ENCODE peak calls at places on chromosome 22, in seven cellular contexts. H, A, R, E, N, J and G are unnamed samples.

GRCh38 chr22:24503137-24503850 is 8.2 kb downstream of the UPB1 start:
- DNase-seq in H (peak), A (peak), R (no peak), E (peak), N (peak), J (no peak), G (peak)

GRCh38 chr22:42933783-42934144 is 76.7 kb upstream of the ARFGAP3 start:
- DNase-seq in H (no peak), A (no peak), R (no peak), E (no peak), N (no peak), J (no peak), G (no peak)

GRCh38 chr22:46965552-46966494 is 203.4 kb downstream of the TBC1D22A start:
- DNase-seq in H (no peak), A (no peak), R (no peak), E (no peak), N (no peak), J (no peak), G (no peak)

GRCh38 chr22:45129703-45130524 is 33.8 kb upstream of the NUP50 start:
- DNase-seq in H (no peak), A (no peak), R (no peak), E (peak), N (no peak), J (no peak), G (no peak)

GRCh38 chr22:36253523-36254490 is 874 bp downstream of the APOL1 start:
- DNase-seq in H (no peak), A (no peak), R (no peak), E (no peak), N (peak), J (no peak), G (no peak)

GRCh38 chr22:40660725-40661124 is 18.6 kb upstream of the MCHR1 start:
- DNase-seq in H (no peak), A (no peak), R (no peak), E (no peak), N (no peak), J (no peak), G (no peak)

GRCh38 chr22:41302016-41302767 is 867 bp downstream of the ZC3H7B start:
- DNase-seq in H (no peak), A (no peak), R (peak), E (peak), N (peak), J (peak), G (no peak)

GRCh38 chr22:35152316-35152715 is 86.4 kb downstream of the ISX start:
- DNase-seq in H (peak), A (no peak), R (no peak), E (no peak), N (no peak), J (no peak), G (no peak)

GRCh38 chr22:50136431-50137047 is 34.0 kb upstream of the PANX2 start:
- DNase-seq in H (no peak), A (no peak), R (no peak), E (no peak), N (no peak), J (no peak), G (no peak)

GRCh38 chr22:49614966-49615965 is 212.4 kb downstream of the BRD1 start:
- DNase-seq in H (peak), A (no peak), R (no peak), E (no peak), N (no peak), J (no peak), G (no peak)

GRCh38 chr22:18070041-18070440 is 7.7 kb upstream of the PEX26 start:
- DNase-seq in H (no peak), A (no peak), R (no peak), E (no peak), N (peak), J (no peak), G (no peak)

GRCh38 chr22:31253949-31254348 is 38.3 kb downstream of the PIK3IP1 start:
- DNase-seq in H (no peak), A (no peak), R (no peak), E (no peak), N (peak), J (no peak), G (no peak)

GRCh38 chr22:43262990-43263644 is 76.2 kb upstream of the TTLL12 start:
- DNase-seq in H (no peak), A (peak), R (no peak), E (no peak), N (peak), J (no peak), G (no peak)

GRCh38 chr22:31248138-31248745 is 36.1 kb downstream of the LIMK2 start:
- DNase-seq in H (no peak), A (peak), R (peak), E (peak), N (no peak), J (peak), G (peak)

GRCh38 chr22:46183733-46184132 is 33.4 kb downstream of the PPARA start:
- DNase-seq in H (no peak), A (no peak), R (no peak), E (no peak), N (no peak), J (no peak), G (no peak)

GRCh38 chr22:45974498-45974897 is 2.5 kb downstream of the WNT7B start:
- DNase-seq in H (no peak), A (no peak), R (no peak), E (no peak), N (no peak), J (no peak), G (no peak)

GRCh38 chr22:40572976-40573375 is 63.5 kb downstream of the MRTFA start:
- DNase-seq in H (no peak), A (no peak), R (no peak), E (no peak), N (no peak), J (no peak), G (no peak)

GRCh38 chr22:50118557-50119168 is 28.9 kb downstream of the MOV10L1 start:
- DNase-seq in H (no peak), A (no peak), R (no peak), E (no peak), N (no peak), J (peak), G (no peak)

GRCh38 chr22:50526849-50527801 is 1.7 kb upstream of the SCO2 start:
- DNase-seq in H (peak), A (no peak), R (no peak), E (no peak), N (peak), J (no peak), G (no peak)

GRCh38 chr22:41966607-41967240 is 2.5 kb upstream of the SEPTIN3 start:
- DNase-seq in H (no peak), A (no peak), R (no peak), E (no peak), N (peak), J (no peak), G (peak)

GRCh38 chr22:36828815-36829214 is 12.0 kb upstream of the PVALB start:
- DNase-seq in H (no peak), A (no peak), R (no peak), E (no peak), N (no peak), J (no peak), G (no peak)

GRCh38 chr22:40179535-40179934 is 1.8 kb downstream of the TNRC6B start:
- DNase-seq in H (no peak), A (no peak), R (no peak), E (no peak), N (no peak), J (no peak), G (no peak)

GRCh38 chr22:33853200-33854097 is 66.8 kb downstream of the LARGE1 start:
- DNase-seq in H (no peak), A (no peak), R (no peak), E (no peak), N (peak), J (no peak), G (no peak)

GRCh38 chr22:32518848-32519247 is 44.2 kb downstream of the FBXO7 start:
- DNase-seq in H (no peak), A (no peak), R (no peak), E (no peak), N (peak), J (no peak), G (no peak)

GRCh38 chr22:34946339-34946985 is 119.5 kb upstream of the ISX start:
- DNase-seq in H (no peak), A (no peak), R (no peak), E (no peak), N (no peak), J (no peak), G (no peak)

GRCh38 chr22:46250783-46251125 is 661 bp upstream of the CDPF1 start:
- DNase-seq in H (no peak), A (no peak), R (no peak), E (no peak), N (peak), J (no peak), G (no peak)

GRCh38 chr22:19664406-19664805 is 49.9 kb upstream of the SEPTIN5 start:
- DNase-seq in H (no peak), A (no peak), R (no peak), E (no peak), N (no peak), J (no peak), G (no peak)

GRCh38 chr22:46537946-46538815 is 761 bp upstream of the CELSR1 start:
- DNase-seq in H (peak), A (no peak), R (peak), E (no peak), N (peak), J (no peak), G (no peak)

GRCh38 chr22:26474687-26475086 is 8.9 kb downstream of the HPS4 start:
- DNase-seq in H (no peak), A (no peak), R (no peak), E (no peak), N (peak), J (no peak), G (no peak)